ENCODE peak calls at places on chromosomes 16 and 17, in eight cellular contexts. O is prostate gland; Z is left lung; K is MM.1S; V is CD8-positive, alpha-beta memory T cell; G is fibroblast of lung; C is A673; J is adipocyte. L is an unnamed sample.

GRCh38 chr17:33028061-33028460 is 36.4 kb downstream of the SPACA3 start:
- DNase-seq in O (no peak), Z (no peak), K (no peak), V (no peak), G (no peak), C (no peak), J (no peak), L (no peak)

GRCh38 chr16:23949630-23950290 is 114.0 kb downstream of the PRKCB start:
- DNase-seq in O (no peak), Z (peak; percentile 55), K (no peak), V (peak; percentile 86), G (no peak), C (no peak), J (no peak), L (peak; percentile 71)

GRCh38 chr16:85986931-85987749 is 88.2 kb downstream of the IRF8 start:
- DNase-seq in O (no peak), Z (no peak), K (peak; percentile 28), V (no peak), G (no peak), C (peak; percentile 23), J (no peak), L (no peak)

GRCh38 chr17:51346218-51346982 is 86.1 kb downstream of the UTP18 start:
- DNase-seq in O (no peak), Z (no peak), K (no peak), V (no peak), G (no peak), C (no peak), J (peak; percentile 5), L (no peak)

GRCh38 chr17:622356-622755 is 92.3 kb downstream of the VPS53 start:
- DNase-seq in O (no peak), Z (no peak), K (no peak), V (no peak), G (peak; percentile 88), C (peak; percentile 66), J (peak; percentile 39), L (no peak)

GRCh38 chr17:48131216-48131824 is 23.8 kb downstream of the SNX11 start:
- DNase-seq in O (peak; percentile 72), Z (no peak), K (peak; percentile 70), V (peak; percentile 46), G (peak; percentile 51), C (peak; percentile 86), J (peak; percentile 91), L (no peak)

GRCh38 chr16:89191901-89192184 is 8.5 kb downstream of the SLC22A31 start:
- DNase-seq in O (no peak), Z (no peak), K (no peak), V (no peak), G (no peak), C (no peak), J (no peak), L (no peak)

GRCh38 chr17:57563968-57564367 is 181.1 kb downstream of the CCDC182 start:
- DNase-seq in O (no peak), Z (no peak), K (no peak), V (no peak), G (no peak), C (no peak), J (no peak), L (no peak)

GRCh38 chr16:89035698-89036570 is 57.7 kb upstream of the ACSF3 start:
- DNase-seq in O (no peak), Z (no peak), K (no peak), V (no peak), G (no peak), C (no peak), J (no peak), L (no peak)

GRCh38 chr16:75263963-75264445 is 12.6 kb upstream of the BCAR1 start:
- DNase-seq in O (no peak), Z (no peak), K (no peak), V (no peak), G (no peak), C (no peak), J (peak; percentile 70), L (no peak)
- H3K4me3 ChIP-seq in O (peak overlapping the region; percentile 99), Z (no peak overlapping the region), K (no peak overlapping the region), V (no peak overlapping the region), G (peak overlapping the region; percentile 99), C (peak overlapping the region; percentile 97), J (peak overlapping the region; percentile 95), L (peak overlapping the region; percentile 97)

GRCh38 chr17:27085517-27085916 is 208.4 kb upstream of the WSB1 start:
- DNase-seq in O (no peak), Z (no peak), K (no peak), V (no peak), G (no peak), C (no peak), J (no peak), L (no peak)

GRCh38 chr17:27082023-27082774 is 211.7 kb upstream of the WSB1 start:
- DNase-seq in O (no peak), Z (no peak), K (no peak), V (no peak), G (no peak), C (no peak), J (no peak), L (no peak)

GRCh38 chr17:27081002-27081638 is 212.8 kb upstream of the WSB1 start:
- DNase-seq in O (no peak), Z (no peak), K (no peak), V (no peak), G (no peak), C (no peak), J (no peak), L (no peak)

GRCh38 chr17:27082775-27083154 is 211.1 kb upstream of the WSB1 start:
- DNase-seq in O (no peak), Z (no peak), K (no peak), V (no peak), G (no peak), C (no peak), J (no peak), L (no peak)

DNA sequence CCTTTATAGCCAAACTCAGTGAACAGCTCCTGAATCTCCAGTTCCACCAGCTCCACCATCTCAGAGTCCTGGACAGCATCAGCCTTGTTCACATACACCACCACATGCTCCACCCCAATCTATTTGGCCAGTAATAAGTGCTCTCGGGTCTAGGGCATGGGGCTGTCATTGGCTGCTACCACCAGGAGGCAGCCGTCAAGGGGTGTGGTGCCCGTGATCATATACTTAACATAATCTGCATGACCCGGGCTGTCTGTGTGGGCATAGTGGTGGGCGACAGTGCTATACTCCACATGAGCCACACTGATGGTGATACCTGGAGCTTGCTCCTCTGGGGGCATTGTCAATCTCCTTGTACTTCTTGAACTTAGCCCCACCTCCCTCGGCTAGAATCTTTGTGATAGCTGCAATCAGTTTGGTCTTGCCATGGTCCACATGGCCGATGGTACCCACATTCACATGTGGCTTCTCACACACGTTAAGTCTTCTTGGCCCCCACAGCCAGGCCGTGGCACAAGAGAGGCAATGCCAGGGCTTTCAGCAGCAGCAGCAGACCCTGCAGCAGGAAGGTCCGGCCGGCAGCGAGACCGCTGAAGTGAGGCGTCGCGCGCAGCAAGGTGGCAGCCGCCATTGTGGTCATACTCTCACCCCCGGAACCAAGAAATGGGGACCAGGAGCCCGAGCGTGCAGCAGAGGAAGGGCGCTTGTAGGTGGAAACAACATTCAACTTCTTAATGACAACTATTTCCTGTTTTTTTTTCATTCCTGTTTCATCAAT is 210.3 kb upstream of the WSB1 start:
- DNase-seq in O (no peak), Z (no peak), K (no peak), V (no peak), G (no peak), C (no peak), J (no peak), L (no peak)
- H3K9me3 ChIP-seq in O (no peaks in the 10 kb centered on the region), Z (no peaks in the 10 kb centered on the region), K (no peaks in the 10 kb centered on the region), V (no peaks in the 10 kb centered on the region), G (no peaks in the 10 kb centered on the region), C (no peaks in the 10 kb centered on the region), J (no peaks in the 10 kb centered on the region), L (no peaks in the 10 kb centered on the region)

GRCh38 chr17:36048061-36048460 is 16.0 kb upstream of the CCL18 start:
- DNase-seq in O (no peak), Z (no peak), K (no peak), V (no peak), G (no peak), C (no peak), J (no peak), L (no peak)

DNA sequence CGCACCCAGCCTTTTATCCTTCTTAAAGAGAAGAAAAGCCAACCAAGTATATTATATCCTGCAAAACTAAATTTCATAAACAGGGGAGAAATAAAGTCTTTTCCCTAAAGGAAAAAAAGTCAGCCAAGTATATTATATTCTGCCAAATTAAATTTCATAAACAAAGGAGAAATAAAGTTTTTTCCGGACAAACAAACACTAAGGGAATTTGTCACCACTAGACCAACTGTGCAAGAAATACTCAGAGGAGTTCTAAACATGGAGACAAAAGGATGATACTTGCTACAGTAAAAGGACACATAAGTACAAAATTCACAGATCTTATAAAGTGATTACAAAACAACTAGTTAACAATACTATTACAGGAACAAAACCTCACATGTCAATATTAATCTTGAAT is 14.4 kb upstream of the CCL18 start:
- DNase-seq in O (no peak), Z (no peak), K (no peak), V (no peak), G (no peak), C (no peak), J (no peak), L (no peak)
- H3K4me3 ChIP-seq in O (no peak overlapping the region), Z (no peak overlapping the region), K (no peak overlapping the region), V (no peak overlapping the region), G (no peak overlapping the region), C (no peak overlapping the region), J (no peak overlapping the region), L (no peak overlapping the region)

GRCh38 chr16:2598133-2598641 is 60.4 kb downstream of the PDPK1 start:
- DNase-seq in O (no peak), Z (no peak), K (no peak), V (no peak), G (no peak), C (no peak), J (no peak), L (peak; percentile 59)

GRCh38 chr16:2596747-2597559 is 59.1 kb downstream of the PDPK1 start:
- DNase-seq in O (no peak), Z (no peak), K (no peak), V (no peak), G (no peak), C (no peak), J (no peak), L (peak; percentile 51)

GRCh38 chr16:2595376-2596200 is 57.8 kb downstream of the PDPK1 start:
- DNase-seq in O (no peak), Z (no peak), K (no peak), V (no peak), G (no peak), C (no peak), J (no peak), L (no peak)

GRCh38 chr16:2598723-2599122 is 60.9 kb downstream of the PDPK1 start:
- DNase-seq in O (no peak), Z (no peak), K (no peak), V (no peak), G (no peak), C (no peak), J (no peak), L (peak; percentile 48)

DNA sequence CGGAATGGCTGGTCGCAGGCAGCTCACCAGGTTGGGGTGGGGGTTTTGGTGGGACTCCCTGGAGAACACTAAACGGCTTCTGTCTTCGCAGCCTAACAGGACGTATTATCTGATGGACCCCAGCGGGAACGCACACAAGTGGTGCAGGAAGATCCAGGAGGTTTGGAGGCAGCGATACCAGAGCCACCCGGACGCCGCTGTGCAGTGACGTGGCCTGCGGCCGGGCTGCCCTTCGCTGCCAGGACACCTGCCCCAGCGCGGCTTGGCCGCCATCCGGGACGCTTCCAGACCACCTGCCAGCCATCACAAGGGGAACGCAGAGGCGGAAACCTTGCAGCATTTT is 59.7 kb downstream of the PDPK1 start:
- DNase-seq in O (no peak), Z (no peak), K (no peak), V (no peak), G (no peak), C (no peak), J (no peak), L (peak; percentile 58)
- H3K9me3 ChIP-seq in O (no peaks in the 10 kb centered on the region), Z (no peaks in the 10 kb centered on the region), K (no peaks in the 10 kb centered on the region), V (no peaks in the 10 kb centered on the region), G (no peaks in the 10 kb centered on the region), C (no peaks in the 10 kb centered on the region), J (no peaks in the 10 kb centered on the region), L (no peaks in the 10 kb centered on the region)

GRCh38 chr16:30382398-30383015 is at the start of gene SEPTIN1:
- DNase-seq in O (no peak), Z (no peak), K (peak; percentile 76), V (peak; percentile 86), G (no peak), C (no peak), J (no peak), L (no peak)
- H3K4me3 ChIP-seq in O (no peak within 1 kb of the TSS), Z (no peak within 1 kb of the TSS), K (peak within 1 kb of the TSS; percentile 68), V (peak within 1 kb of the TSS; percentile 57), G (no peak within 1 kb of the TSS), C (no peak within 1 kb of the TSS), J (no peak within 1 kb of the TSS), L (peak within 1 kb of the TSS; percentile 27)

L was measured in upper lobe of right lung.